ENCODE peak calls at places on chromosomes 2 and 18, in ten cellular contexts. One of them, this sample, is unnamed.

GRCh38 chr2:16425462-16426336 is 239.9 kb downstream of the CYRIA start:
- DNase-seq in dermis microvascular lymphatic vessel endothelial cell: no peak
- DNase-seq in NCI-H524: no peak
- DNase-seq in H7: no peak
- DNase-seq in A172: no peak
- DNase-seq in cardiac fibroblast: no peak
- DNase-seq in activated CD8-positive, alpha-beta memory T cell treated with anti-CD3 and anti-CD28 coated beads for 1 hour: no peak
- DNase-seq in fibroblast of pulmonary artery: no peak
- DNase-seq in KG1: no peak
- DNase-seq in GM20000: no peak
- DNase-seq in this sample: no peak

GRCh38 chr2:9222246-9222898 is 15.8 kb downstream of the ASAP2 start:
- DNase-seq in dermis microvascular lymphatic vessel endothelial cell: no peak
- DNase-seq in NCI-H524: no peak
- DNase-seq in H7: no peak
- DNase-seq in A172: no peak
- DNase-seq in cardiac fibroblast: peak
- DNase-seq in activated CD8-positive, alpha-beta memory T cell treated with anti-CD3 and anti-CD28 coated beads for 1 hour: no peak
- DNase-seq in fibroblast of pulmonary artery: no peak
- DNase-seq in KG1: no peak
- DNase-seq in GM20000: no peak
- DNase-seq in this sample: no peak

GRCh38 chr2:240622631-240623235 is 2.5 kb upstream of the GPR35 start:
- DNase-seq in dermis microvascular lymphatic vessel endothelial cell: peak
- DNase-seq in NCI-H524: no peak
- DNase-seq in H7: peak
- DNase-seq in A172: no peak
- DNase-seq in cardiac fibroblast: peak
- DNase-seq in activated CD8-positive, alpha-beta memory T cell treated with anti-CD3 and anti-CD28 coated beads for 1 hour: no peak
- DNase-seq in fibroblast of pulmonary artery: no peak
- DNase-seq in KG1: peak
- DNase-seq in GM20000: no peak
- DNase-seq in this sample: no peak

GRCh38 chr2:221397179-221397578 is 174.9 kb downstream of the EPHA4 start:
- DNase-seq in dermis microvascular lymphatic vessel endothelial cell: no peak
- DNase-seq in NCI-H524: no peak
- DNase-seq in H7: no peak
- DNase-seq in A172: peak
- DNase-seq in cardiac fibroblast: no peak
- DNase-seq in activated CD8-positive, alpha-beta memory T cell treated with anti-CD3 and anti-CD28 coated beads for 1 hour: no peak
- DNase-seq in fibroblast of pulmonary artery: no peak
- DNase-seq in KG1: no peak
- DNase-seq in GM20000: no peak
- DNase-seq in this sample: no peak

GRCh38 chr2:119431976-119432881 is 575 bp downstream of the TMEM37 start:
- DNase-seq in dermis microvascular lymphatic vessel endothelial cell: no peak
- DNase-seq in NCI-H524: no peak
- DNase-seq in H7: peak
- DNase-seq in A172: peak
- DNase-seq in cardiac fibroblast: peak
- DNase-seq in activated CD8-positive, alpha-beta memory T cell treated with anti-CD3 and anti-CD28 coated beads for 1 hour: no peak
- DNase-seq in fibroblast of pulmonary artery: peak
- DNase-seq in KG1: no peak
- DNase-seq in GM20000: no peak
- DNase-seq in this sample: peak

GRCh38 chr2:31402388-31402787 is 12.2 kb downstream of the XDH start:
- DNase-seq in dermis microvascular lymphatic vessel endothelial cell: no peak
- DNase-seq in NCI-H524: no peak
- DNase-seq in H7: no peak
- DNase-seq in A172: no peak
- DNase-seq in cardiac fibroblast: no peak
- DNase-seq in activated CD8-positive, alpha-beta memory T cell treated with anti-CD3 and anti-CD28 coated beads for 1 hour: no peak
- DNase-seq in fibroblast of pulmonary artery: no peak
- DNase-seq in KG1: no peak
- DNase-seq in GM20000: no peak
- DNase-seq in this sample: no peak

GRCh38 chr2:44053456-44053855 is 57.7 kb upstream of the LRPPRC start:
- DNase-seq in dermis microvascular lymphatic vessel endothelial cell: no peak
- DNase-seq in NCI-H524: no peak
- DNase-seq in H7: no peak
- DNase-seq in A172: no peak
- DNase-seq in cardiac fibroblast: no peak
- DNase-seq in activated CD8-positive, alpha-beta memory T cell treated with anti-CD3 and anti-CD28 coated beads for 1 hour: no peak
- DNase-seq in fibroblast of pulmonary artery: no peak
- DNase-seq in KG1: no peak
- DNase-seq in GM20000: no peak
- DNase-seq in this sample: no peak

GRCh38 chr18:8771930-8772329 is 66.6 kb downstream of the MTCL1 start:
- DNase-seq in dermis microvascular lymphatic vessel endothelial cell: no peak
- DNase-seq in NCI-H524: peak
- DNase-seq in H7: no peak
- DNase-seq in A172: no peak
- DNase-seq in cardiac fibroblast: peak
- DNase-seq in activated CD8-positive, alpha-beta memory T cell treated with anti-CD3 and anti-CD28 coated beads for 1 hour: no peak
- DNase-seq in fibroblast of pulmonary artery: peak
- DNase-seq in KG1: no peak
- DNase-seq in GM20000: no peak
- DNase-seq in this sample: no peak

GRCh38 chr18:76496200-76496890 is 1.3 kb upstream of the ZNF516 start:
- DNase-seq in dermis microvascular lymphatic vessel endothelial cell: no peak
- DNase-seq in NCI-H524: no peak
- DNase-seq in H7: peak
- DNase-seq in A172: no peak
- DNase-seq in cardiac fibroblast: peak
- DNase-seq in activated CD8-positive, alpha-beta memory T cell treated with anti-CD3 and anti-CD28 coated beads for 1 hour: no peak
- DNase-seq in fibroblast of pulmonary artery: peak
- DNase-seq in KG1: no peak
- DNase-seq in GM20000: peak
- DNase-seq in this sample: no peak

GRCh38 chr2:30072250-30072842 is 74.5 kb upstream of the YPEL5 start:
- DNase-seq in dermis microvascular lymphatic vessel endothelial cell: peak
- DNase-seq in NCI-H524: peak
- DNase-seq in H7: peak
- DNase-seq in A172: peak
- DNase-seq in cardiac fibroblast: peak
- DNase-seq in activated CD8-positive, alpha-beta memory T cell treated with anti-CD3 and anti-CD28 coated beads for 1 hour: peak
- DNase-seq in fibroblast of pulmonary artery: peak
- DNase-seq in KG1: peak
- DNase-seq in GM20000: peak
- DNase-seq in this sample: peak

GRCh38 chr2:2887772-2888387 is 489.7 kb downstream of the EIPR1 start:
- DNase-seq in dermis microvascular lymphatic vessel endothelial cell: no peak
- DNase-seq in NCI-H524: no peak
- DNase-seq in H7: no peak
- DNase-seq in A172: no peak
- DNase-seq in cardiac fibroblast: no peak
- DNase-seq in activated CD8-positive, alpha-beta memory T cell treated with anti-CD3 and anti-CD28 coated beads for 1 hour: no peak
- DNase-seq in fibroblast of pulmonary artery: no peak
- DNase-seq in KG1: no peak
- DNase-seq in GM20000: no peak
- DNase-seq in this sample: no peak

GRCh38 chr2:74538881-74539339 is 9.2 kb downstream of the HTRA2 start:
- DNase-seq in dermis microvascular lymphatic vessel endothelial cell: no peak
- DNase-seq in NCI-H524: no peak
- DNase-seq in H7: peak
- DNase-seq in A172: no peak
- DNase-seq in cardiac fibroblast: no peak
- DNase-seq in activated CD8-positive, alpha-beta memory T cell treated with anti-CD3 and anti-CD28 coated beads for 1 hour: no peak
- DNase-seq in fibroblast of pulmonary artery: no peak
- DNase-seq in KG1: peak
- DNase-seq in GM20000: peak
- DNase-seq in this sample: no peak

GRCh38 chr2:736939-737338 is 59.7 kb upstream of the TMEM18 start:
- DNase-seq in dermis microvascular lymphatic vessel endothelial cell: no peak
- DNase-seq in NCI-H524: no peak
- DNase-seq in H7: no peak
- DNase-seq in A172: no peak
- DNase-seq in cardiac fibroblast: no peak
- DNase-seq in activated CD8-positive, alpha-beta memory T cell treated with anti-CD3 and anti-CD28 coated beads for 1 hour: no peak
- DNase-seq in fibroblast of pulmonary artery: no peak
- DNase-seq in KG1: no peak
- DNase-seq in GM20000: no peak
- DNase-seq in this sample: no peak

This sample was measured in Ammon's horn.